ENCODE peak calls at places on chromosome 12, in four cellular contexts. One of them, this sample, is unnamed.

GRCh38 chr12:113269257-113269943 is 48.1 kb downstream of the TPCN1 start:
- DNase-seq in AG04449: no peak
- DNase-seq in foreskin fibroblast: no peak
- DNase-seq in brain microvascular endothelial cell: no peak
- DNase-seq in this sample: no peak

GRCh38 chr12:116317986-116318737 is 40.7 kb upstream of the MED13L start:
- DNase-seq in AG04449: no peak
- DNase-seq in foreskin fibroblast: no peak
- DNase-seq in brain microvascular endothelial cell: no peak
- DNase-seq in this sample: no peak

GRCh38 chr12:62211510-62211909 is 48.7 kb upstream of the USP15 start:
- DNase-seq in AG04449: no peak
- DNase-seq in foreskin fibroblast: peak
- DNase-seq in brain microvascular endothelial cell: no peak
- DNase-seq in this sample: peak

GRCh38 chr12:118842753-118843335 is 138.5 kb upstream of the SRRM4 start:
- DNase-seq in AG04449: no peak
- DNase-seq in foreskin fibroblast: no peak
- DNase-seq in brain microvascular endothelial cell: no peak
- DNase-seq in this sample: no peak

GRCh38 chr12:49200882-49201594 is 12.2 kb upstream of the TUBA1A start:
- DNase-seq in AG04449: no peak
- DNase-seq in foreskin fibroblast: peak
- DNase-seq in brain microvascular endothelial cell: peak
- DNase-seq in this sample: peak

GRCh38 chr12:22722779-22723178 is 97.8 kb downstream of the ETNK1 start:
- DNase-seq in AG04449: no peak
- DNase-seq in foreskin fibroblast: no peak
- DNase-seq in brain microvascular endothelial cell: no peak
- DNase-seq in this sample: no peak

GRCh38 chr12:132413931-132414588 is 75.9 kb upstream of the FBRSL1 start:
- DNase-seq in AG04449: no peak
- DNase-seq in foreskin fibroblast: no peak
- DNase-seq in brain microvascular endothelial cell: no peak
- DNase-seq in this sample: no peak

GRCh38 chr12:90854136-90854689 is 100.8 kb downstream of the CCER1 start:
- DNase-seq in AG04449: peak
- DNase-seq in foreskin fibroblast: peak
- DNase-seq in brain microvascular endothelial cell: peak
- DNase-seq in this sample: peak

GRCh38 chr12:123033392-123034021 is 53.0 kb downstream of the ARL6IP4 start:
- DNase-seq in AG04449: no peak
- DNase-seq in foreskin fibroblast: no peak
- DNase-seq in brain microvascular endothelial cell: no peak
- DNase-seq in this sample: no peak

GRCh38 chr12:107610030-107610859 is 75.4 kb upstream of the PWP1 start:
- DNase-seq in AG04449: no peak
- DNase-seq in foreskin fibroblast: peak
- DNase-seq in brain microvascular endothelial cell: peak
- DNase-seq in this sample: peak

GRCh38 chr12:99453831-99454538 is 193.6 kb upstream of the GARIN6 start:
- DNase-seq in AG04449: no peak
- DNase-seq in foreskin fibroblast: no peak
- DNase-seq in brain microvascular endothelial cell: peak
- DNase-seq in this sample: no peak

GRCh38 chr12:32217354-32218310 is 111.0 kb downstream of the BICD1 start:
- DNase-seq in AG04449: peak
- DNase-seq in foreskin fibroblast: peak
- DNase-seq in brain microvascular endothelial cell: peak
- DNase-seq in this sample: peak

GRCh38 chr12:93978553-93978952 is 169.8 kb upstream of the PLXNC1 start:
- DNase-seq in AG04449: peak
- DNase-seq in foreskin fibroblast: peak
- DNase-seq in brain microvascular endothelial cell: peak
- DNase-seq in this sample: peak

GRCh38 chr12:54227376-54227775 is 38.6 kb upstream of the SMUG1 start:
- DNase-seq in AG04449: no peak
- DNase-seq in foreskin fibroblast: no peak
- DNase-seq in brain microvascular endothelial cell: no peak
- DNase-seq in this sample: no peak

GRCh38 chr12:121799842-121800693 is 3.7 kb upstream of the SETD1B start:
- DNase-seq in AG04449: peak
- DNase-seq in foreskin fibroblast: peak
- DNase-seq in brain microvascular endothelial cell: peak
- DNase-seq in this sample: peak

GRCh38 chr12:112901271-112901670 is 5.5 kb upstream of the OAS1 start:
- DNase-seq in AG04449: no peak
- DNase-seq in foreskin fibroblast: no peak
- DNase-seq in brain microvascular endothelial cell: no peak
- DNase-seq in this sample: no peak

GRCh38 chr12:61513499-61513898 is 746.7 kb upstream of the USP15 start:
- DNase-seq in AG04449: no peak
- DNase-seq in foreskin fibroblast: no peak
- DNase-seq in brain microvascular endothelial cell: no peak
- DNase-seq in this sample: no peak

GRCh38 chr12:122080149-122081107 is 1.9 kb downstream of the MLXIP start:
- DNase-seq in AG04449: no peak
- DNase-seq in foreskin fibroblast: peak
- DNase-seq in brain microvascular endothelial cell: peak
- DNase-seq in this sample: peak

GRCh38 chr12:90653051-90653450 is 301.9 kb downstream of the CCER1 start:
- DNase-seq in AG04449: peak
- DNase-seq in foreskin fibroblast: peak
- DNase-seq in brain microvascular endothelial cell: peak
- DNase-seq in this sample: no peak

GRCh38 chr12:20757-21156 is 45.8 kb upstream of the IQSEC3 start:
- DNase-seq in AG04449: no peak
- DNase-seq in foreskin fibroblast: no peak
- DNase-seq in brain microvascular endothelial cell: no peak
- DNase-seq in this sample: no peak
- TF ChIP-seq CTCF in AG04449: no peak
- TF ChIP-seq CTCF in foreskin fibroblast: no peak
- TF ChIP-seq CTCF in brain microvascular endothelial cell: no peak
- TF ChIP-seq CTCF in this sample: no peak

GRCh38 chr12:75481774-75482173 is 1.2 kb downstream of the GLIPR1 start:
- DNase-seq in AG04449: no peak
- DNase-seq in foreskin fibroblast: peak
- DNase-seq in brain microvascular endothelial cell: peak
- DNase-seq in this sample: peak

GRCh38 chr12:75480469-75480949 is at the start of gene GLIPR1:
- DNase-seq in AG04449: peak
- DNase-seq in foreskin fibroblast: peak
- DNase-seq in brain microvascular endothelial cell: peak
- DNase-seq in this sample: peak

GRCh38 chr12:75478395-75478794 is 2.2 kb upstream of the GLIPR1 start:
- DNase-seq in AG04449: no peak
- DNase-seq in foreskin fibroblast: peak
- DNase-seq in brain microvascular endothelial cell: peak
- DNase-seq in this sample: peak

GRCh38 chr12:75481013-75481705 is 604 bp downstream of the GLIPR1 start:
- DNase-seq in AG04449: no peak
- DNase-seq in foreskin fibroblast: peak
- DNase-seq in brain microvascular endothelial cell: no peak
- DNase-seq in this sample: peak

GRCh38 chr12:75479963-75480461 is 543 bp upstream of the GLIPR1 start:
- DNase-seq in AG04449: peak
- DNase-seq in foreskin fibroblast: peak
- DNase-seq in brain microvascular endothelial cell: peak
- DNase-seq in this sample: no peak
- H3K4me3 ChIP-seq in AG04449: peak
- H3K4me3 ChIP-seq in foreskin fibroblast: peak
- H3K4me3 ChIP-seq in brain microvascular endothelial cell: peak
- H3K4me3 ChIP-seq in this sample: peak

DNA sequence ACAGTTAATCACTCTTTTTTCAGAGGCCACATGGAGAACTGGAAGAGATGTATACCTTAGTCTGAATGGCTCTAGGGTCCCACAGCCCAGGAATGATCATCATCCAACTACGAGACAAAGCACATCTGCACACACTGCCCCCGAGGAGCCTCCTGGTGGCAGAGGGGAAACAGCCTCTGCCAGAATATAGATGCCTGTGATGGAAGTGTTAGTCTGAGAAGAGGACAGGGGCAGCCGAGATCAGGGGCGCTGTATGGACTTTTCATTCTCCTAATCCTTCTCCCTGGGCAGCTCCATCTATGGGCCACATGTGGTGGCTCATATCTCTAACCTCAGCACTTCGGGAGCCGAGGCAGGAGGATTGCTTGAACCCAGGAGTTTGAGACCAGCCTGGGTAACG is 82.8 kb upstream of the CAPRIN2 start:
- DNase-seq in AG04449: no peak
- DNase-seq in foreskin fibroblast: no peak
- DNase-seq in brain microvascular endothelial cell: no peak
- DNase-seq in this sample: no peak
- TF ChIP-seq CTCF in AG04449: no peak
- TF ChIP-seq CTCF in foreskin fibroblast: no peak
- TF ChIP-seq CTCF in brain microvascular endothelial cell: peak
- TF ChIP-seq CTCF in this sample: no peak

GRCh38 chr12:27334052-27334720 is 1.6 kb downstream of the BMAL2 start:
- DNase-seq in AG04449: no peak
- DNase-seq in foreskin fibroblast: no peak
- DNase-seq in brain microvascular endothelial cell: no peak
- DNase-seq in this sample: no peak
- H3K4me3 ChIP-seq in AG04449: peak
- H3K4me3 ChIP-seq in foreskin fibroblast: peak
- H3K4me3 ChIP-seq in brain microvascular endothelial cell: peak
- H3K4me3 ChIP-seq in this sample: peak

GRCh38 chr12:65106948-65107347 is 14.2 kb downstream of the WIF1 start:
- DNase-seq in AG04449: no peak
- DNase-seq in foreskin fibroblast: peak
- DNase-seq in brain microvascular endothelial cell: no peak
- DNase-seq in this sample: peak
- TF ChIP-seq CTCF in AG04449: peak
- TF ChIP-seq CTCF in foreskin fibroblast: peak
- TF ChIP-seq CTCF in brain microvascular endothelial cell: peak
- TF ChIP-seq CTCF in this sample: peak

GRCh38 chr12:57887631-57888406 is 41.3 kb upstream of the CTDSP2 start:
- DNase-seq in AG04449: no peak
- DNase-seq in foreskin fibroblast: peak
- DNase-seq in brain microvascular endothelial cell: peak
- DNase-seq in this sample: peak
- H3K4me3 ChIP-seq in AG04449: peak
- H3K4me3 ChIP-seq in foreskin fibroblast: no peak
- H3K4me3 ChIP-seq in brain microvascular endothelial cell: peak
- H3K4me3 ChIP-seq in this sample: peak

GRCh38 chr12:34022079-34022830 is at the start of gene ALG10:
- DNase-seq in AG04449: peak
- DNase-seq in foreskin fibroblast: peak
- DNase-seq in brain microvascular endothelial cell: peak
- DNase-seq in this sample: peak

GRCh38 chr12:34016361-34016760 is 5.9 kb upstream of the ALG10 start:
- DNase-seq in AG04449: no peak
- DNase-seq in foreskin fibroblast: no peak
- DNase-seq in brain microvascular endothelial cell: no peak
- DNase-seq in this sample: no peak
- TF ChIP-seq CTCF in AG04449: no peak
- TF ChIP-seq CTCF in foreskin fibroblast: no peak
- TF ChIP-seq CTCF in brain microvascular endothelial cell: no peak
- TF ChIP-seq CTCF in this sample: no peak

This sample was measured in cardiac fibroblast.